ENCODE peak calls at places on chromosomes 1 and 21, in ten cellular contexts. X is bronchial epithelial cell, I is H54, U is NCI-H1092 treated with DMSO at 0.1 percent for 48 hours, D is pancreas, O is aorta, E is neural progenitor cell, S is astrocyte of the spinal cord, Y is EH, J is G401. R is an unnamed sample.

GRCh38 chr1:33996281-33996680 is 132.4 kb downstream of the HMGB4 start:
- DNase-seq in S (no peak), J (peak; percentile 86), O (no peak), D (no peak), Y (no peak), X (no peak), E (no peak), U (no peak), I (no peak), R (no peak)

GRCh38 chr1:50447961-50448360 is 24.7 kb upstream of the DMRTA2 start:
- DNase-seq in X (no peak), S (no peak), O (no peak), U (no peak), Y (peak; percentile 30), I (no peak), J (no peak), D (no peak), E (no peak), R (no peak)

GRCh38 chr1:165773324-165773965 is 4.8 kb upstream of the TMCO1 start:
- DNase-seq in S (peak; percentile 62), I (peak; percentile 12), U (no peak), X (peak; percentile 95), O (no peak), J (no peak), Y (peak; percentile 91), E (no peak), D (no peak), R (peak; percentile 88)

GRCh38 chr1:156523801-156524480 is 23.4 kb upstream of the MEF2D start:
- DNase-seq in D (no peak), U (no peak), X (no peak), O (no peak), S (no peak), E (no peak), I (no peak), Y (no peak), J (no peak), R (no peak)

GRCh38 chr1:22761821-22762220 is 51.2 kb downstream of the EPHB2 start:
- DNase-seq in X (no peak), O (no peak), D (no peak), U (no peak), I (no peak), S (no peak), J (no peak), Y (no peak), E (no peak), R (no peak)

GRCh38 chr1:119385650-119386049 is 17.1 kb downstream of the HAO2 start:
- DNase-seq in U (no peak), X (no peak), I (no peak), E (no peak), S (no peak), J (no peak), O (no peak), Y (no peak), D (no peak), R (no peak)

GRCh38 chr21:41217656-41218380 is 49.9 kb downstream of the BACE2 start:
- DNase-seq in I (no peak), X (no peak), O (peak; percentile 92), E (peak; percentile 32), U (no peak), D (no peak), J (no peak), S (peak; percentile 28), Y (peak; percentile 36), R (no peak)

GRCh38 chr1:15410884-15411245 is 1.2 kb downstream of the EFHD2 start:
- DNase-seq in J (no peak), D (no peak), E (no peak), U (no peak), Y (no peak), S (no peak), X (no peak), I (no peak), O (no peak), R (no peak)

GRCh38 chr1:184194251-184194650 is 142.7 kb downstream of the TSEN15 start:
- DNase-seq in Y (no peak), J (no peak), E (no peak), U (peak; percentile 24), S (no peak), I (no peak), D (no peak), O (no peak), X (no peak), R (no peak)

GRCh38 chr1:241682921-241683320 is 30.8 kb downstream of the WDR64 start:
- DNase-seq in J (no peak), O (no peak), U (no peak), Y (no peak), I (no peak), E (no peak), S (no peak), X (no peak), D (no peak), R (no peak)

GRCh38 chr1:185526318-185527307 is 207.6 kb upstream of the HMCN1 start:
- DNase-seq in S (no peak), O (no peak), U (no peak), X (no peak), D (no peak), I (no peak), Y (no peak), J (no peak), E (no peak), R (no peak)

GRCh38 chr1:116534014-116534739 is 36.6 kb downstream of the CD58 start:
- DNase-seq in I (no peak), J (no peak), S (no peak), E (no peak), Y (no peak), O (no peak), X (no peak), U (no peak), D (no peak), R (no peak)

GRCh38 chr1:28323720-28324119 is 5.1 kb upstream of the MED18 start:
- DNase-seq in S (no peak), O (no peak), E (no peak), D (no peak), I (no peak), J (no peak), U (no peak), X (no peak), Y (no peak), R (no peak)

GRCh38 chr1:98693385-98693784 is 31.9 kb downstream of the SNX7 start:
- DNase-seq in S (no peak), U (no peak), I (no peak), D (no peak), E (no peak), X (no peak), Y (no peak), J (no peak), O (no peak), R (no peak)

GRCh38 chr21:45263534-45263933 is 24.2 kb downstream of the POFUT2 start:
- DNase-seq in J (no peak), U (no peak), Y (no peak), X (no peak), E (no peak), O (peak; percentile 39), D (no peak), S (no peak), I (no peak), R (no peak)

GRCh38 chr1:32487182-32487581 is 22.3 kb downstream of the ZBTB8B start:
- DNase-seq in S (no peak), I (no peak), D (no peak), O (no peak), U (no peak), J (no peak), E (no peak), X (no peak), Y (no peak), R (peak; percentile 26)

GRCh38 chr1:24322636-24323177 is 3.5 kb downstream of the GRHL3 start:
- DNase-seq in I (no peak), U (no peak), X (no peak), O (no peak), J (peak; percentile 44), D (no peak), E (no peak), S (no peak), Y (peak; percentile 38), R (no peak)

GRCh38 chr1:12031039-12031980 is 12.0 kb downstream of the MIIP start:
- DNase-seq in I (no peak), X (peak; percentile 18), J (no peak), U (no peak), S (no peak), O (no peak), D (no peak), E (peak; percentile 51), Y (peak; percentile 43), R (peak; percentile 32)